ENCODE peak calls at places on chromosomes 12 and 14, in six cellular contexts. E is activated gamma-delta T cell treated with Interleukin-2 at 50 U/mL for 16 hours, F is T-cell, N is HTR-8/SVneo, K is islet precursor cell, W is left colon. L is an unnamed sample.

GRCh38 chr12:75790219-75790618 is 241.4 kb downstream of the PHLDA1 start:
- DNase-seq in W (no peak), E (no peak), N (no peak), F (no peak), K (no peak), L (no peak)

GRCh38 chr14:104239185-104239775 is 100.9 kb downstream of the KIF26A start:
- DNase-seq in K (peak; percentile 43), F (no peak), W (peak; percentile 23), E (no peak), N (no peak), L (no peak)

GRCh38 chr12:6980740-6981139 is 10.0 kb downstream of the EMG1 start:
- DNase-seq in F (no peak), E (no peak), N (no peak), K (no peak), W (no peak), L (no peak)

GRCh38 chr12:111298583-111299436 is 70.1 kb downstream of the PHETA1 start:
- DNase-seq in E (peak; percentile 42), F (peak; percentile 46), K (peak; percentile 90), N (peak; percentile 82), W (no peak), L (peak; percentile 29)

GRCh38 chr14:75307700-75308379 is 29.2 kb downstream of the FOS start:
- DNase-seq in F (peak; percentile 64), W (peak; percentile 75), E (peak; percentile 67), N (peak; percentile 89), K (peak; percentile 92), L (peak; percentile 68)

GRCh38 chr12:34298971-34299801 is 276.9 kb downstream of the ALG10 start:
- DNase-seq in E (no peak), K (no peak), W (no peak), F (no peak), N (no peak), L (no peak)

GRCh38 chr12:51118706-51119105 is 35.3 kb upstream of the CSRNP2 start:
- DNase-seq in F (no peak), W (no peak), N (peak; percentile 10), K (peak; percentile 73), E (no peak), L (peak; percentile 90)

GRCh38 chr14:99166506-99166905 is 105.5 kb downstream of the BCL11B start:
- DNase-seq in K (no peak), N (no peak), F (no peak), W (no peak), E (no peak), L (no peak)

GRCh38 chr12:124524231-124524925 is 43.0 kb downstream of the NCOR2 start:
- DNase-seq in K (peak; percentile 71), E (no peak), W (no peak), N (no peak), F (no peak), L (peak; percentile 85)

GRCh38 chr14:84477996-84478395 is 1051.9 kb upstream of the FLRT2 start:
- DNase-seq in F (no peak), E (no peak), W (no peak), N (no peak), K (no peak), L (peak; percentile 68)

GRCh38 chr12:30652034-30652696 is 43.5 kb downstream of the IPO8 start:
- DNase-seq in E (no peak), F (no peak), W (no peak), K (no peak), N (no peak), L (no peak)

GRCh38 chr14:24053548-24054323 is 1.9 kb downstream of the CARMIL3 start:
- DNase-seq in F (no peak), K (no peak), N (no peak), E (no peak), W (peak; percentile 23), L (no peak)